ENCODE peak calls at places on chromosomes 3 and 15, in eight cellular contexts. A, O, T, U, Z, X, Y and S are unnamed samples.
A peak's percentile ranks its signal among the peaks of the same experiment; 100 is the strongest.

GRCh38 chr15:23422099-23422945 is 24.7 kb downstream of the GOLGA6L2 start:
- DNase-seq in T (no peak), Z (no peak), U (no peak), A (no peak), Y (no peak), X (peak; percentile 4), O (no peak), S (no peak)

GRCh38 chr3:126663750-126664149 is 8.8 kb upstream of the TXNRD3 start:
- DNase-seq in T (no peak), A (no peak), Y (no peak), Z (no peak), O (no peak), X (no peak), U (no peak), S (no peak)

GRCh38 chr3:139982404-139982803 is 47.4 kb downstream of the CLSTN2 start:
- DNase-seq in A (no peak), Z (no peak), O (no peak), X (no peak), Y (no peak), U (no peak), T (no peak), S (no peak)

GRCh38 chr3:32334675-32335074 is 57.0 kb upstream of the CMTM7 start:
- DNase-seq in X (no peak), U (no peak), O (no peak), A (peak; percentile 44), T (no peak), Z (no peak), Y (no peak), S (no peak)

GRCh38 chr3:133578548-133579191 is 5.2 kb downstream of the CDV3 start:
- DNase-seq in T (no peak), O (no peak), Z (no peak), Y (no peak), U (no peak), A (no peak), X (peak; percentile 55), S (peak; percentile 32)

GRCh38 chr3:139518926-139519842 is 20.4 kb downstream of the RBP1 start:
- DNase-seq in U (no peak), Y (no peak), X (no peak), T (no peak), O (no peak), Z (no peak), A (no peak), S (no peak)

GRCh38 chr3:72058493-72059081 is 273.6 kb upstream of the PROK2 start:
- DNase-seq in Y (no peak), A (no peak), T (peak; percentile 5), U (no peak), O (no peak), X (no peak), Z (peak; percentile 56), S (no peak)

GRCh38 chr3:169390310-169390731 is 273.2 kb downstream of the MECOM start:
- DNase-seq in O (no peak), Z (no peak), A (no peak), X (peak; percentile 22), Y (no peak), T (no peak), U (no peak), S (no peak)

GRCh38 chr3:97720417-97720816 is 44.1 kb upstream of the ARL6 start:
- DNase-seq in Y (no peak), O (no peak), U (no peak), A (no peak), Z (no peak), T (no peak), X (no peak), S (no peak)

GRCh38 chr3:161423911-161424522 is 52.7 kb upstream of the SPTSSB start:
- DNase-seq in U (no peak), X (peak; percentile 6), O (no peak), Z (no peak), A (no peak), Y (no peak), T (peak; percentile 38), S (no peak)

GRCh38 chr15:90201150-90201943 is at the start of gene SEMA4B:
- DNase-seq in X (peak; percentile 57), Y (peak; percentile 77), U (peak; percentile 19), A (peak; percentile 64), Z (peak; percentile 77), O (peak; percentile 77), T (peak; percentile 46), S (no peak)

GRCh38 chr3:195153653-195154052 is 117.3 kb downstream of the XXYLT1 start:
- DNase-seq in Z (no peak), U (no peak), O (no peak), A (no peak), Y (no peak), T (no peak), X (no peak), S (no peak)